ENCODE peak calls at places on chromosomes 3 and 15, in six cellular contexts. One of them, this sample, is unnamed.

GRCh38 chr3:118863731-118864322 is 170.8 kb downstream of the IGSF11 start:
- DNase-seq in esophagus squamous epithelium: no peak
- DNase-seq in HCT116: peak; percentile 24
- DNase-seq in NB4: peak; percentile 21
- DNase-seq in adrenal gland: peak; percentile 9
- DNase-seq in ovary: no peak
- DNase-seq in this sample: no peak

GRCh38 chr15:51735211-51735610 is 2.2 kb downstream of the LYSMD2 start:
- DNase-seq in HCT116: no peak
- DNase-seq in esophagus squamous epithelium: no peak
- DNase-seq in ovary: no peak
- DNase-seq in adrenal gland: no peak
- DNase-seq in NB4: peak; percentile 57
- DNase-seq in this sample: no peak

GRCh38 chr15:72491768-72492167 is 17.6 kb downstream of the ARIH1 start:
- DNase-seq in adrenal gland: no peak
- DNase-seq in esophagus squamous epithelium: no peak
- DNase-seq in NB4: no peak
- DNase-seq in HCT116: no peak
- DNase-seq in ovary: no peak
- DNase-seq in this sample: no peak

GRCh38 chr3:514206-514605 is 317.6 kb downstream of the CHL1 start:
- DNase-seq in ovary: no peak
- DNase-seq in adrenal gland: no peak
- DNase-seq in HCT116: no peak
- DNase-seq in NB4: no peak
- DNase-seq in esophagus squamous epithelium: no peak
- DNase-seq in this sample: no peak

GRCh38 chr3:173709026-173709425 is 311.5 kb downstream of the NLGN1 start:
- DNase-seq in NB4: no peak
- DNase-seq in HCT116: no peak
- DNase-seq in adrenal gland: no peak
- DNase-seq in esophagus squamous epithelium: no peak
- DNase-seq in ovary: no peak
- DNase-seq in this sample: no peak

GRCh38 chr15:62618432-62618831 is 424.1 kb upstream of the TPM1 start:
- DNase-seq in esophagus squamous epithelium: no peak
- DNase-seq in HCT116: no peak
- DNase-seq in adrenal gland: no peak
- DNase-seq in ovary: no peak
- DNase-seq in NB4: no peak
- DNase-seq in this sample: no peak

GRCh38 chr3:182241777-182242556 is 530.2 kb downstream of the SOX2 start:
- DNase-seq in esophagus squamous epithelium: no peak
- DNase-seq in ovary: peak; percentile 51
- DNase-seq in adrenal gland: peak; percentile 62
- DNase-seq in NB4: no peak
- DNase-seq in HCT116: no peak
- DNase-seq in this sample: peak; percentile 58

GRCh38 chr3:69458798-69459197 is 72.9 kb upstream of the FRMD4B start:
- DNase-seq in adrenal gland: no peak
- DNase-seq in NB4: peak; percentile 10
- DNase-seq in HCT116: no peak
- DNase-seq in esophagus squamous epithelium: no peak
- DNase-seq in ovary: no peak
- DNase-seq in this sample: no peak

GRCh38 chr3:138726966-138727365 is 107.8 kb downstream of the PIK3CB start:
- DNase-seq in NB4: no peak
- DNase-seq in ovary: no peak
- DNase-seq in adrenal gland: no peak
- DNase-seq in esophagus squamous epithelium: no peak
- DNase-seq in HCT116: no peak
- DNase-seq in this sample: no peak

GRCh38 chr3:125043599-125044151 is 12.1 kb downstream of the HEG1 start:
- DNase-seq in adrenal gland: no peak
- DNase-seq in HCT116: no peak
- DNase-seq in NB4: no peak
- DNase-seq in ovary: no peak
- DNase-seq in esophagus squamous epithelium: no peak
- DNase-seq in this sample: peak; percentile 61

GRCh38 chr3:14358426-14359211 is 43.8 kb upstream of the SLC6A6 start:
- DNase-seq in esophagus squamous epithelium: no peak
- DNase-seq in ovary: peak; percentile 80
- DNase-seq in HCT116: no peak
- DNase-seq in adrenal gland: no peak
- DNase-seq in NB4: no peak
- DNase-seq in this sample: peak; percentile 93

GRCh38 chr15:31228980-31229826 is 97.4 kb upstream of the KLF13 start:
- DNase-seq in ovary: no peak
- DNase-seq in HCT116: no peak
- DNase-seq in NB4: peak; percentile 54
- DNase-seq in adrenal gland: no peak
- DNase-seq in esophagus squamous epithelium: no peak
- DNase-seq in this sample: no peak

GRCh38 chr3:161254861-161255260 is 33.8 kb downstream of the NMD3 start:
- DNase-seq in esophagus squamous epithelium: no peak
- DNase-seq in ovary: no peak
- DNase-seq in HCT116: no peak
- DNase-seq in adrenal gland: no peak
- DNase-seq in NB4: no peak
- DNase-seq in this sample: no peak

GRCh38 chr3:60147249-60147648 is 1097.4 kb upstream of the CFAP20DC start:
- DNase-seq in HCT116: no peak
- DNase-seq in NB4: no peak
- DNase-seq in ovary: no peak
- DNase-seq in esophagus squamous epithelium: no peak
- DNase-seq in adrenal gland: no peak
- DNase-seq in this sample: no peak

GRCh38 chr3:144032531-144033234 is 61.1 kb downstream of the DIPK2A start:
- DNase-seq in ovary: no peak
- DNase-seq in HCT116: no peak
- DNase-seq in adrenal gland: no peak
- DNase-seq in esophagus squamous epithelium: no peak
- DNase-seq in NB4: no peak
- DNase-seq in this sample: no peak

GRCh38 chr3:40972350-40972749 is 227.0 kb upstream of the CTNNB1 start:
- DNase-seq in adrenal gland: no peak
- DNase-seq in HCT116: no peak
- DNase-seq in NB4: no peak
- DNase-seq in esophagus squamous epithelium: no peak
- DNase-seq in ovary: no peak
- DNase-seq in this sample: no peak

GRCh38 chr3:184590795-184591194 is 29.2 kb downstream of the EPHB3 start:
- DNase-seq in esophagus squamous epithelium: no peak
- DNase-seq in ovary: peak; percentile 69
- DNase-seq in NB4: peak; percentile 64
- DNase-seq in HCT116: no peak
- DNase-seq in adrenal gland: no peak
- DNase-seq in this sample: no peak

GRCh38 chr3:53163459-53164387 is 2.7 kb downstream of the PRKCD start:
- DNase-seq in HCT116: no peak
- DNase-seq in ovary: no peak
- DNase-seq in esophagus squamous epithelium: no peak
- DNase-seq in adrenal gland: no peak
- DNase-seq in NB4: peak; percentile 45
- DNase-seq in this sample: no peak

GRCh38 chr3:87426916-87427315 is 150.5 kb upstream of the POU1F1 start:
- DNase-seq in adrenal gland: no peak
- DNase-seq in NB4: no peak
- DNase-seq in esophagus squamous epithelium: no peak
- DNase-seq in ovary: no peak
- DNase-seq in HCT116: no peak
- DNase-seq in this sample: no peak

GRCh38 chr3:63687569-63688233 is 35.2 kb downstream of the SNTN start:
- DNase-seq in esophagus squamous epithelium: no peak
- DNase-seq in adrenal gland: no peak
- DNase-seq in ovary: no peak
- DNase-seq in HCT116: no peak
- DNase-seq in NB4: no peak
- DNase-seq in this sample: no peak

GRCh38 chr3:162175904-162176303 is 679.3 kb downstream of the OTOL1 start:
- DNase-seq in HCT116: no peak
- DNase-seq in NB4: no peak
- DNase-seq in adrenal gland: no peak
- DNase-seq in ovary: no peak
- DNase-seq in esophagus squamous epithelium: no peak
- DNase-seq in this sample: no peak

GRCh38 chr3:134083626-134084229 is 54.0 kb upstream of the SLCO2A1 start:
- DNase-seq in adrenal gland: no peak
- DNase-seq in NB4: no peak
- DNase-seq in esophagus squamous epithelium: no peak
- DNase-seq in ovary: no peak
- DNase-seq in HCT116: no peak
- DNase-seq in this sample: no peak

GRCh38 chr3:159987291-159987711 is 1.3 kb upstream of the IL12A start:
- DNase-seq in adrenal gland: no peak
- DNase-seq in esophagus squamous epithelium: no peak
- DNase-seq in ovary: no peak
- DNase-seq in NB4: no peak
- DNase-seq in HCT116: no peak
- DNase-seq in this sample: no peak

GRCh38 chr15:52115598-52116427 is 3.2 kb upstream of the BCL2L10 start:
- DNase-seq in adrenal gland: no peak
- DNase-seq in HCT116: no peak
- DNase-seq in NB4: peak; percentile 79
- DNase-seq in esophagus squamous epithelium: no peak
- DNase-seq in ovary: no peak
- DNase-seq in this sample: no peak

GRCh38 chr3:13110678-13111116 is 37.5 kb upstream of the IQSEC1 start:
- DNase-seq in ovary: no peak
- DNase-seq in NB4: no peak
- DNase-seq in esophagus squamous epithelium: no peak
- DNase-seq in HCT116: no peak
- DNase-seq in adrenal gland: no peak
- DNase-seq in this sample: no peak

GRCh38 chr3:115947325-115947724 is 324.0 kb downstream of the GAP43 start:
- DNase-seq in NB4: no peak
- DNase-seq in adrenal gland: no peak
- DNase-seq in ovary: no peak
- DNase-seq in esophagus squamous epithelium: no peak
- DNase-seq in HCT116: no peak
- DNase-seq in this sample: no peak

GRCh38 chr15:99536422-99537033 is 29.3 kb upstream of the MEF2A start:
- DNase-seq in NB4: no peak
- DNase-seq in HCT116: peak; percentile 76
- DNase-seq in adrenal gland: peak; percentile 41
- DNase-seq in esophagus squamous epithelium: no peak
- DNase-seq in ovary: no peak
- DNase-seq in this sample: no peak

GRCh38 chr3:7346364-7346763 is 485.4 kb downstream of the GRM7 start:
- DNase-seq in ovary: no peak
- DNase-seq in adrenal gland: no peak
- DNase-seq in NB4: no peak
- DNase-seq in esophagus squamous epithelium: no peak
- DNase-seq in HCT116: no peak
- DNase-seq in this sample: no peak
- TF ChIP-seq POLR2A in ovary: no peak
- TF ChIP-seq POLR2A in adrenal gland: no peak
- TF ChIP-seq POLR2A in NB4: no peak
- TF ChIP-seq POLR2A in esophagus squamous epithelium: no peak
- TF ChIP-seq POLR2A in HCT116: no peak
- TF ChIP-seq POLR2A in this sample: no peak

GRCh38 chr3:196634851-196635250 is 4.6 kb upstream of the NRROS start:
- DNase-seq in NB4: peak; percentile 60
- DNase-seq in ovary: no peak
- DNase-seq in esophagus squamous epithelium: no peak
- DNase-seq in adrenal gland: no peak
- DNase-seq in HCT116: no peak
- DNase-seq in this sample: no peak

GRCh38 chr3:196633658-196634151 is 5.8 kb upstream of the NRROS start:
- DNase-seq in adrenal gland: no peak
- DNase-seq in NB4: peak; percentile 62
- DNase-seq in ovary: no peak
- DNase-seq in HCT116: no peak
- DNase-seq in esophagus squamous epithelium: no peak
- DNase-seq in this sample: no peak

GRCh38 chr3:196634224-196634623 is 5.3 kb upstream of the NRROS start:
- DNase-seq in adrenal gland: peak; percentile 26
- DNase-seq in HCT116: no peak
- DNase-seq in NB4: peak; percentile 86
- DNase-seq in esophagus squamous epithelium: no peak
- DNase-seq in ovary: no peak
- DNase-seq in this sample: no peak

GRCh38 chr3:196631655-196632032 is 7.8 kb upstream of the NRROS start:
- DNase-seq in HCT116: no peak
- DNase-seq in NB4: no peak
- DNase-seq in adrenal gland: no peak
- DNase-seq in ovary: no peak
- DNase-seq in esophagus squamous epithelium: no peak
- DNase-seq in this sample: no peak

GRCh38 chr3:196632033-196632751 is 7.3 kb upstream of the NRROS start:
- DNase-seq in NB4: peak; percentile 100
- DNase-seq in adrenal gland: peak; percentile 72
- DNase-seq in ovary: peak; percentile 46
- DNase-seq in esophagus squamous epithelium: peak; percentile 57
- DNase-seq in HCT116: peak; percentile 56
- DNase-seq in this sample: peak; percentile 72
- TF ChIP-seq POLR2A in NB4: peak; percentile 22
- TF ChIP-seq POLR2A in adrenal gland: no peak
- TF ChIP-seq POLR2A in ovary: no peak
- TF ChIP-seq POLR2A in esophagus squamous epithelium: peak; percentile 48
- TF ChIP-seq POLR2A in HCT116: no peak
- TF ChIP-seq POLR2A in this sample: peak; percentile 21

DNA sequence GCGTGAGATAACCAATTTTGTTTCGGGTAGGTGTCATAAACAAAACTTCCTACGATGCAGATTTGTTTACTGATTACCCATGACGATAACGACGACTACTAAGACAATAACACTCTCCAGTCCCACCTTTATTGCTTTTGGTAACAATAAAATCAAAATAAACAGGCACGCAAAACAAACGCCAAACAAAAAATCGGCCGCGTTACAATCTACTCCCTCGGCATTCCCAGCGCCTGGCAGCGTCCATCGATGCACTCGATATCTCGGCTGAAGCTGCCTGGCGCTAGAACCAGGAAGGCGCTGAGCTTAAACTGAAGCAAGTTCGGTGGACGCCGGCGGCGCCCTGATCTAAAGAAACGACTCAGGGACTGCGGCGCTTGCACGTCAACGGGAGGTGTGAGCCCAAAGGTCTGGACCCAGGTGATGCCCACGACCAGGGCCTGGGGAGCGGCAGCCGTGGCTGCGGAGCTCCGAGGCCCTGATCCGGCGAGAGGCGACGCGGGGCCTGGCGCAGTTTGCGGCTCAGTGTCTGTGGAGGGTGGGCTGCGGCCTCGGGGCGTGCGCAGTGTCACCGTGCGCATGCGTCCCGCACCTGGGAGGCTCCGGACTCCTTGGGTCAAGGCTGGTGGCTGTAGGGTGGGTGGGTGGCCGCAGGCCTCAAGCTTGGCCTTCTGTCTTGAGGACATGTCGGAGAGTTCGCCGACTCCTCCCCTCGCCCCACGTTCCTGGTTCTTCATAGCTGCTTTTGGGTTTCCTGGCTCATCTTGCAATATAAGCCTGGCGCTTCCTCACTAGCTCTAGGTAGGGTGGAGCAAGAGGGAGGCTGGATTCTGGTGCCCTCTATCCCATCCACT is at the start of gene RSRC1:
- DNase-seq in ovary: peak; percentile 73
- DNase-seq in NB4: peak; percentile 90
- DNase-seq in adrenal gland: peak; percentile 87
- DNase-seq in HCT116: peak; percentile 89
- DNase-seq in esophagus squamous epithelium: peak; percentile 38
- DNase-seq in this sample: peak; percentile 80
- TF ChIP-seq POLR2A in ovary: no peak
- TF ChIP-seq POLR2A in NB4: peak; percentile 74
- TF ChIP-seq POLR2A in adrenal gland: peak; percentile 39
- TF ChIP-seq POLR2A in HCT116: peak; percentile 95
- TF ChIP-seq POLR2A in esophagus squamous epithelium: no peak
- TF ChIP-seq POLR2A in this sample: peak; percentile 19

GRCh38 chr15:101707983-101708382 is 16.3 kb downstream of the TARS3 start:
- DNase-seq in esophagus squamous epithelium: no peak
- DNase-seq in HCT116: no peak
- DNase-seq in NB4: no peak
- DNase-seq in adrenal gland: no peak
- DNase-seq in ovary: no peak
- DNase-seq in this sample: no peak
- TF ChIP-seq POLR2A in esophagus squamous epithelium: no peak
- TF ChIP-seq POLR2A in HCT116: no peak
- TF ChIP-seq POLR2A in NB4: no peak
- TF ChIP-seq POLR2A in adrenal gland: no peak
- TF ChIP-seq POLR2A in ovary: no peak
- TF ChIP-seq POLR2A in this sample: no peak

This sample was measured in uterus.